ENCODE peak calls at places on chromosomes 4 and X, in five cellular contexts. R is EL, B is foreskin fibroblast, N is spleen, X is HS-5. H is an unnamed sample.
A peak's percentile ranks its signal among the peaks of the same experiment; 100 is the strongest.

GRCh38 chrX:100695302-100695701 is 36.6 kb downstream of the SYTL4 start:
- DNase-seq in X (no peak), R (no peak), N (no peak), B (no peak), H (no peak)

GRCh38 chr4:133156096-133156495 is 7.0 kb downstream of the PCDH10 start:
- DNase-seq in N (no peak), B (no peak), X (no peak), R (no peak), H (peak; percentile 45)

GRCh38 chrX:1205681-1206611 is 6.5 kb downstream of the CRLF2 start:
- DNase-seq in X (peak; percentile 68), B (peak; percentile 33), N (peak; percentile 24), R (peak; percentile 74), H (peak; percentile 66)

GRCh38 chr4:77728420-77728819 is 90.7 kb downstream of the CNOT6L start:
- DNase-seq in N (no peak), R (no peak), X (no peak), B (no peak), H (no peak)

GRCh38 chr4:121998024-121998423 is 46.2 kb upstream of the TRPC3 start:
- DNase-seq in B (no peak), R (no peak), X (no peak), N (peak; percentile 58), H (no peak)

GRCh38 chr4:20252656-20253271 is 1.1 kb downstream of the SLIT2 start:
- DNase-seq in X (no peak), R (peak; percentile 69), N (peak; percentile 75), B (peak; percentile 49), H (peak; percentile 68)

GRCh38 chr4:180567080-180567479 is 1676.1 kb upstream of the TENM3 start:
- DNase-seq in B (no peak), R (no peak), X (no peak), N (no peak), H (no peak)

GRCh38 chrX:105695451-105695850 is 126.9 kb upstream of the NRK start:
- DNase-seq in B (peak; percentile 9), N (no peak), R (no peak), X (peak; percentile 20), H (no peak)

GRCh38 chr4:10054571-10055041 is 33.3 kb upstream of the SLC2A9 start:
- DNase-seq in N (no peak), B (no peak), R (no peak), X (no peak), H (peak; percentile 12)

GRCh38 chrX:45479835-45480422 is 279.3 kb upstream of the DIPK2B start:
- DNase-seq in R (peak; percentile 87), X (peak; percentile 90), B (peak; percentile 78), N (no peak), H (no peak)

GRCh38 chrX:69430730-69431129 is 73.4 kb upstream of the NALF2 start:
- DNase-seq in X (no peak), B (no peak), R (no peak), N (no peak), H (no peak)

GRCh38 chr4:69831646-69832325 is 28.2 kb downstream of the SULT1E1 start:
- DNase-seq in B (no peak), X (no peak), R (no peak), N (peak; percentile 82), H (no peak)